ENCODE peak calls at places on chromosomes 5 and 9, in seven cellular contexts. Y, F, D, T, I, M and Z are unnamed samples.

GRCh38 chr5:144004146-144004545 is 166.3 kb downstream of the YIPF5 start:
- DNase-seq in Y (no peak), F (peak; percentile 91), D (no peak), T (no peak), I (no peak), M (no peak), Z (no peak)

GRCh38 chr9:107782381-107782780 is 292.8 kb upstream of the KLF4 start:
- DNase-seq in Y (no peak), F (peak; percentile 98), D (no peak), T (no peak), I (no peak), M (no peak), Z (no peak)

GRCh38 chr9:78325343-78325742 is 28.4 kb downstream of the PSAT1 start:
- DNase-seq in Y (no peak), F (peak; percentile 59), D (peak; percentile 30), T (no peak), I (no peak), M (no peak), Z (no peak)

GRCh38 chr5:134511796-134512660 is 13.4 kb upstream of the JADE2 start:
- DNase-seq in Y (no peak), F (peak; percentile 75), D (no peak), T (no peak), I (peak; percentile 44), M (peak; percentile 92), Z (no peak)

GRCh38 chr9:134770972-134771971 is 109.3 kb upstream of the FCN2 start:
- DNase-seq in Y (no peak), F (no peak), D (no peak), T (peak; percentile 25), I (no peak), M (no peak), Z (no peak)

GRCh38 chr5:76790632-76791290 is 28.1 kb upstream of the F2RL1 start:
- DNase-seq in Y (peak; percentile 15), F (peak; percentile 100), D (peak; percentile 98), T (peak; percentile 8), I (no peak), M (no peak), Z (no peak)

GRCh38 chr5:110054240-110054639 is 364.5 kb downstream of the MAN2A1 start:
- DNase-seq in Y (peak; percentile 70), F (peak; percentile 88), D (peak; percentile 49), T (peak; percentile 97), I (peak; percentile 29), M (no peak), Z (no peak)

GRCh38 chr9:2285411-2285810 is 270.3 kb downstream of the SMARCA2 start:
- DNase-seq in Y (no peak), F (no peak), D (no peak), T (peak; percentile 67), I (no peak), M (no peak), Z (no peak)